ENCODE peak calls at places on chromosomes 16 and 17, in ten cellular contexts. J, R, U, M, L, E, T, C, Q and K are unnamed samples.

GRCh38 chr16:82072313-82072712 is 37.3 kb downstream of the HSD17B2 start:
- DNase-seq in J (no peak), R (no peak), U (no peak), M (no peak), L (no peak), E (no peak), T (no peak), C (no peak), Q (no peak), K (no peak)

GRCh38 chr17:80213651-80213975 is 6.5 kb downstream of the SGSH start:
- DNase-seq in J (no peak), R (no peak), U (no peak), M (no peak), L (no peak), E (no peak), T (no peak), C (no peak), Q (no peak), K (no peak)

GRCh38 chr17:19714542-19715411 is 1.6 kb downstream of the SLC47A2 start:
- DNase-seq in J (no peak), R (no peak), U (no peak), M (no peak), L (no peak), E (no peak), T (no peak), C (no peak), Q (no peak), K (no peak)

GRCh38 chr16:30065943-30066881 is 652 bp downstream of the ALDOA start:
- DNase-seq in J (peak), R (peak), U (no peak), M (no peak), L (no peak), E (no peak), T (no peak), C (no peak), Q (no peak), K (no peak)

GRCh38 chr16:73545713-73546112 is 497.8 kb upstream of the ZFHX3 start:
- DNase-seq in J (no peak), R (no peak), U (no peak), M (no peak), L (no peak), E (no peak), T (no peak), C (no peak), Q (no peak), K (no peak)

GRCh38 chr17:19753049-19753444 is 4.9 kb upstream of the ALDH3A1 start:
- DNase-seq in J (peak), R (peak), U (peak), M (no peak), L (no peak), E (peak), T (no peak), C (no peak), Q (no peak), K (no peak)

GRCh38 chr17:40111221-40112128 is 10.3 kb upstream of the MSL1 start:
- DNase-seq in J (peak), R (peak), U (peak), M (peak), L (peak), E (peak), T (peak), C (peak), Q (peak), K (peak)

GRCh38 chr17:77959926-77960521 is 1.5 kb downstream of the TNRC6C start:
- DNase-seq in J (no peak), R (no peak), U (peak), M (no peak), L (peak), E (no peak), T (no peak), C (peak), Q (peak), K (peak)

GRCh38 chr17:70609566-70609965 is 440.2 kb downstream of the KCNJ2 start:
- DNase-seq in J (no peak), R (no peak), U (no peak), M (no peak), L (no peak), E (no peak), T (no peak), C (no peak), Q (no peak), K (no peak)

GRCh38 chr17:80263253-80264047 is 2.8 kb downstream of the RNF213 start:
- DNase-seq in J (peak), R (peak), U (no peak), M (peak), L (no peak), E (no peak), T (peak), C (no peak), Q (peak), K (no peak)

GRCh38 chr16:24208710-24209109 is 47.4 kb upstream of the CACNG3 start:
- DNase-seq in J (no peak), R (no peak), U (peak), M (no peak), L (no peak), E (no peak), T (no peak), C (no peak), Q (no peak), K (peak)

GRCh38 chr17:4573682-4574081 is 10.6 kb upstream of the SMTNL2 start:
- DNase-seq in J (no peak), R (no peak), U (no peak), M (no peak), L (no peak), E (no peak), T (peak), C (no peak), Q (no peak), K (no peak)